ENCODE peak calls at places on chromosome 18, in seven cellular contexts. One of them, this sample, is unnamed.

GRCh38 chr18:57789759-57790158 is 13.4 kb downstream of the ATP8B1 start:
- DNase-seq in tibial artery: no peak
- DNase-seq in SK-MEL-5: no peak
- DNase-seq in EH: no peak
- DNase-seq in posterior cingulate gyrus: no peak
- DNase-seq in GM12865: no peak
- DNase-seq in A549: peak
- DNase-seq in this sample: no peak

GRCh38 chr18:10457798-10458197 is 3.4 kb downstream of the APCDD1 start:
- DNase-seq in SK-MEL-5: no peak
- DNase-seq in GM12865: no peak
- DNase-seq in tibial artery: no peak
- DNase-seq in EH: no peak
- DNase-seq in A549: no peak
- DNase-seq in posterior cingulate gyrus: no peak
- DNase-seq in this sample: no peak

GRCh38 chr18:30387401-30387800 is 655.1 kb downstream of the DSC3 start:
- DNase-seq in posterior cingulate gyrus: no peak
- DNase-seq in EH: no peak
- DNase-seq in GM12865: no peak
- DNase-seq in SK-MEL-5: no peak
- DNase-seq in tibial artery: no peak
- DNase-seq in A549: no peak
- DNase-seq in this sample: no peak

GRCh38 chr18:70420151-70420898 is 131.5 kb downstream of the SOCS6 start:
- DNase-seq in tibial artery: no peak
- DNase-seq in SK-MEL-5: no peak
- DNase-seq in EH: peak
- DNase-seq in GM12865: no peak
- DNase-seq in posterior cingulate gyrus: no peak
- DNase-seq in A549: peak
- DNase-seq in this sample: no peak

GRCh38 chr18:31740180-31740579 is 20.5 kb downstream of the SLC25A52 start:
- DNase-seq in A549: no peak
- DNase-seq in tibial artery: no peak
- DNase-seq in SK-MEL-5: no peak
- DNase-seq in GM12865: peak
- DNase-seq in EH: no peak
- DNase-seq in posterior cingulate gyrus: no peak
- DNase-seq in this sample: no peak

GRCh38 chr18:58544616-58545337 is 84.1 kb downstream of the ALPK2 start:
- DNase-seq in SK-MEL-5: no peak
- DNase-seq in posterior cingulate gyrus: no peak
- DNase-seq in tibial artery: no peak
- DNase-seq in GM12865: peak
- DNase-seq in EH: no peak
- DNase-seq in A549: no peak
- DNase-seq in this sample: no peak

GRCh38 chr18:11500153-11501122 is 109.0 kb upstream of the SLC35G4 start:
- DNase-seq in A549: peak
- DNase-seq in GM12865: peak
- DNase-seq in tibial artery: no peak
- DNase-seq in SK-MEL-5: peak
- DNase-seq in EH: peak
- DNase-seq in posterior cingulate gyrus: no peak
- DNase-seq in this sample: no peak

GRCh38 chr18:35578481-35578880 is 3.1 kb upstream of the GALNT1 start:
- DNase-seq in GM12865: no peak
- DNase-seq in tibial artery: no peak
- DNase-seq in A549: no peak
- DNase-seq in posterior cingulate gyrus: no peak
- DNase-seq in EH: peak
- DNase-seq in SK-MEL-5: no peak
- DNase-seq in this sample: no peak

GRCh38 chr18:11310476-11311086 is 161.2 kb upstream of the PIEZO2 start:
- DNase-seq in A549: peak
- DNase-seq in SK-MEL-5: peak
- DNase-seq in GM12865: peak
- DNase-seq in posterior cingulate gyrus: peak
- DNase-seq in tibial artery: no peak
- DNase-seq in EH: peak
- DNase-seq in this sample: no peak

GRCh38 chr18:28584726-28585125 is 407.8 kb upstream of the CDH2 start:
- DNase-seq in GM12865: no peak
- DNase-seq in EH: peak
- DNase-seq in tibial artery: no peak
- DNase-seq in A549: no peak
- DNase-seq in posterior cingulate gyrus: no peak
- DNase-seq in SK-MEL-5: peak
- DNase-seq in this sample: no peak

GRCh38 chr18:57797209-57797651 is 5.9 kb downstream of the ATP8B1 start:
- DNase-seq in EH: no peak
- DNase-seq in tibial artery: no peak
- DNase-seq in posterior cingulate gyrus: no peak
- DNase-seq in GM12865: no peak
- DNase-seq in SK-MEL-5: no peak
- DNase-seq in A549: no peak
- DNase-seq in this sample: no peak

GRCh38 chr18:74597662-74598349 is at the start of gene ZNF407:
- DNase-seq in SK-MEL-5: peak
- DNase-seq in GM12865: peak
- DNase-seq in EH: peak
- DNase-seq in posterior cingulate gyrus: peak
- DNase-seq in A549: peak
- DNase-seq in tibial artery: peak
- DNase-seq in this sample: peak

GRCh38 chr18:12531747-12532146 is 124.0 kb downstream of the PRELID3A start:
- DNase-seq in A549: no peak
- DNase-seq in EH: no peak
- DNase-seq in tibial artery: no peak
- DNase-seq in GM12865: no peak
- DNase-seq in posterior cingulate gyrus: no peak
- DNase-seq in SK-MEL-5: peak
- DNase-seq in this sample: no peak

GRCh38 chr18:58272779-58273500 is 228.9 kb downstream of the NEDD4L start:
- DNase-seq in tibial artery: no peak
- DNase-seq in SK-MEL-5: no peak
- DNase-seq in EH: peak
- DNase-seq in posterior cingulate gyrus: no peak
- DNase-seq in GM12865: peak
- DNase-seq in A549: no peak
- DNase-seq in this sample: no peak

GRCh38 chr18:65750421-65751144 is at the start of gene CDH7:
- DNase-seq in posterior cingulate gyrus: peak
- DNase-seq in GM12865: no peak
- DNase-seq in tibial artery: no peak
- DNase-seq in EH: no peak
- DNase-seq in A549: no peak
- DNase-seq in SK-MEL-5: peak
- DNase-seq in this sample: no peak

GRCh38 chr18:36155960-36156757 is 26.5 kb downstream of the ELP2 start:
- DNase-seq in posterior cingulate gyrus: no peak
- DNase-seq in GM12865: no peak
- DNase-seq in A549: no peak
- DNase-seq in tibial artery: no peak
- DNase-seq in SK-MEL-5: no peak
- DNase-seq in EH: peak
- DNase-seq in this sample: no peak

GRCh38 chr18:45014047-45014501 is 333.4 kb downstream of the SETBP1 start:
- DNase-seq in A549: peak
- DNase-seq in SK-MEL-5: no peak
- DNase-seq in GM12865: no peak
- DNase-seq in posterior cingulate gyrus: no peak
- DNase-seq in EH: peak
- DNase-seq in tibial artery: peak
- DNase-seq in this sample: peak

GRCh38 chr18:26301681-26302080 is 75.4 kb downstream of the TAF4B start:
- DNase-seq in SK-MEL-5: peak
- DNase-seq in posterior cingulate gyrus: no peak
- DNase-seq in tibial artery: no peak
- DNase-seq in EH: peak
- DNase-seq in GM12865: no peak
- DNase-seq in A549: peak
- DNase-seq in this sample: no peak

GRCh38 chr18:11937874-11938478 is 29.9 kb upstream of the MPPE1 start:
- DNase-seq in GM12865: peak
- DNase-seq in SK-MEL-5: peak
- DNase-seq in posterior cingulate gyrus: peak
- DNase-seq in tibial artery: peak
- DNase-seq in EH: peak
- DNase-seq in A549: peak
- DNase-seq in this sample: peak